ENCODE peak calls at places on chromosomes 3 and 15, in seven cellular contexts. V is aorta; G is heart left ventricle; S is astrocyte of the spinal cord; T is activated CD4-positive, alpha-beta T cell treated with anti-CD3 and anti-CD28 coated beads for 48 hours; E is G401; L is EH. R is an unnamed sample.

GRCh38 chr15:31489801-31490646 is 163.4 kb downstream of the KLF13 start:
- DNase-seq in V (no peak), E (peak), L (peak), G (no peak), T (peak), S (peak), R (peak)

GRCh38 chr3:191783039-191783438 is 322.1 kb downstream of the PYDC2 start:
- DNase-seq in E (no peak), L (no peak), S (no peak), T (no peak), G (no peak), V (no peak), R (no peak)

GRCh38 chr3:67000006-67000405 is 1.9 kb downstream of the KBTBD8 start:
- DNase-seq in V (no peak), L (peak), E (no peak), T (no peak), G (no peak), S (peak), R (no peak)

GRCh38 chr3:44954962-44955361 is 21.0 kb downstream of the ZDHHC3 start:
- DNase-seq in G (no peak), L (peak), T (no peak), E (no peak), S (peak), V (no peak), R (no peak)

GRCh38 chr15:38069506-38069905 is 135.1 kb downstream of the TMCO5A start:
- DNase-seq in V (no peak), G (no peak), T (peak), E (no peak), L (peak), S (peak), R (peak)

GRCh38 chr15:54917312-54917711 is 279.4 kb downstream of the RSL24D1 start:
- DNase-seq in V (no peak), G (no peak), S (no peak), E (no peak), T (no peak), L (no peak), R (no peak)

GRCh38 chr3:105593315-105593714 is 226.6 kb downstream of the ALCAM start:
- DNase-seq in T (no peak), E (no peak), V (peak), G (no peak), S (no peak), L (no peak), R (no peak)

GRCh38 chr3:173403376-173403775 is 5.8 kb downstream of the NLGN1 start:
- DNase-seq in V (no peak), S (no peak), E (no peak), L (peak), T (no peak), G (no peak), R (peak)

GRCh38 chr15:29942144-29942543 is 119.9 kb upstream of the TJP1 start:
- DNase-seq in S (no peak), L (no peak), G (no peak), T (no peak), E (no peak), V (no peak), R (no peak)

GRCh38 chr3:89649431-89649830 is 542.0 kb downstream of the EPHA3 start:
- DNase-seq in T (no peak), E (no peak), S (no peak), G (no peak), V (no peak), L (no peak), R (no peak)

GRCh38 chr3:188695251-188695650 is 476.5 kb upstream of the TPRG1 start:
- DNase-seq in G (no peak), E (no peak), V (no peak), S (no peak), L (no peak), T (no peak), R (no peak)

GRCh38 chr3:46214751-46215352 is 6.7 kb upstream of the CCR1 start:
- DNase-seq in S (no peak), T (peak), L (no peak), E (no peak), G (no peak), V (no peak), R (no peak)

GRCh38 chr3:33027091-33027490 is 69.9 kb downstream of the GLB1 start:
- DNase-seq in V (no peak), E (no peak), G (no peak), S (no peak), T (no peak), L (no peak), R (no peak)

GRCh38 chr3:37592328-37592727 is 269.4 kb upstream of the CTDSPL start:
- DNase-seq in T (no peak), G (no peak), L (no peak), S (no peak), V (no peak), E (no peak), R (no peak)